ENCODE peak calls at places on chromosome 7, in four cellular contexts. Q is HT-29, M is iris pigment epithelial cell, J is anterior cingulate cortex. D is an unnamed sample.

GRCh38 chr7:23654508-23654907 is 25.5 kb upstream of the FAM221A start:
- DNase-seq in M (peak), J (peak), Q (peak), D (no peak)

GRCh38 chr7:29039747-29040569 is 81.8 kb upstream of the TRIL start:
- DNase-seq in J (no peak), M (peak), Q (no peak), D (no peak)

GRCh38 chr7:150450491-150450992 is at the start of gene GIMAP8:
- DNase-seq in M (no peak), J (peak), Q (no peak), D (peak)

GRCh38 chr7:47153076-47153475 is 428.8 kb downstream of the TNS3 start:
- DNase-seq in J (no peak), M (peak), Q (peak), D (no peak)

GRCh38 chr7:94049615-94050014 is 45.5 kb upstream of the BET1 start:
- DNase-seq in J (no peak), M (no peak), Q (no peak), D (no peak)

GRCh38 chr7:77738871-77739270 is 42.6 kb downstream of the RSBN1L start:
- DNase-seq in M (peak), Q (no peak), J (no peak), D (no peak)

GRCh38 chr7:103687272-103687671 is 241.3 kb upstream of the SLC26A5 start:
- DNase-seq in M (no peak), Q (no peak), J (no peak), D (no peak)

GRCh38 chr7:75650671-75651070 is 88.1 kb downstream of the HIP1 start:
- DNase-seq in J (no peak), Q (no peak), M (no peak), D (peak)

GRCh38 chr7:65247491-65247890 is 126.2 kb upstream of the ZNF92 start:
- DNase-seq in Q (no peak), M (no peak), J (no peak), D (no peak)

GRCh38 chr7:25391295-25391861 is 163.1 kb upstream of the NPVF start:
- DNase-seq in M (peak), Q (peak), J (no peak), D (no peak)